ENCODE peak calls at places on chromosomes 6 and 20, in eight cellular contexts. A is NCI-H2081, Z is OCI-LY7, W is HTR-8/SVneo, N is HS-27A, M is AG09319, G is activated T-helper 1 cell treated with Interleukin-2 at 50 U/mL for 16 hours, B is NCI-H82. O is an unnamed sample.

GRCh38 chr6:63663147-63663877 is 27.7 kb downstream of the PHF3 start:
- DNase-seq in A (no peak), Z (no peak), W (peak; percentile 19), N (peak; percentile 8), M (no peak), G (no peak), B (no peak), O (no peak)

GRCh38 chr20:1665345-1665744 is 7.8 kb upstream of the SIRPG start:
- DNase-seq in A (no peak), Z (no peak), W (no peak), N (no peak), M (no peak), G (no peak), B (no peak), O (no peak)

GRCh38 chr6:20438462-20439070 is 36.9 kb downstream of the E2F3 start:
- DNase-seq in A (peak; percentile 57), Z (no peak), W (no peak), N (no peak), M (no peak), G (no peak), B (no peak), O (no peak)

GRCh38 chr6:38080889-38081288 is 261.4 kb downstream of the ZFAND3 start:
- DNase-seq in A (no peak), Z (no peak), W (no peak), N (no peak), M (peak; percentile 8), G (no peak), B (no peak), O (no peak)

GRCh38 chr6:34441526-34441925 is 15.7 kb upstream of the RPS10 start:
- DNase-seq in A (no peak), Z (peak; percentile 86), W (no peak), N (no peak), M (no peak), G (no peak), B (no peak), O (no peak)

GRCh38 chr6:44575644-44576043 is 188.1 kb downstream of the CDC5L start:
- DNase-seq in A (no peak), Z (no peak), W (no peak), N (no peak), M (no peak), G (no peak), B (no peak), O (no peak)

GRCh38 chr6:160534050-160534696 is 129.9 kb downstream of the LPA start:
- DNase-seq in A (peak; percentile 27), Z (peak; percentile 37), W (peak; percentile 38), N (peak; percentile 24), M (peak; percentile 14), G (peak; percentile 40), B (peak; percentile 70), O (no peak)

GRCh38 chr20:49680475-49680874 is 33.2 kb downstream of the B4GALT5 start:
- DNase-seq in A (no peak), Z (no peak), W (no peak), N (no peak), M (no peak), G (no peak), B (no peak), O (no peak)

GRCh38 chr6:30327232-30327746 is 562 bp downstream of the TRIM39 start:
- DNase-seq in A (no peak), Z (no peak), W (no peak), N (no peak), M (no peak), G (no peak), B (no peak), O (no peak)

GRCh38 chr6:124551711-124552233 is 410.5 kb upstream of the RNF217 start:
- DNase-seq in A (no peak), Z (no peak), W (no peak), N (no peak), M (no peak), G (no peak), B (no peak), O (no peak)

GRCh38 chr20:15191082-15191723 is 853.8 kb upstream of the FLRT3 start:
- DNase-seq in A (no peak), Z (no peak), W (no peak), N (no peak), M (no peak), G (no peak), B (no peak), O (no peak)

GRCh38 chr6:166957087-166957804 is 896 bp upstream of the RNASET2 start:
- DNase-seq in A (no peak), Z (peak; percentile 59), W (no peak), N (no peak), M (no peak), G (no peak), B (peak; percentile 29), O (no peak)

GRCh38 chr6:54112171-54112650 is 968 bp downstream of the MLIP start:
- DNase-seq in A (no peak), Z (no peak), W (no peak), N (no peak), M (no peak), G (no peak), B (no peak), O (no peak)

GRCh38 chr20:47086316-47086715 is 191.7 kb downstream of the EYA2 start:
- DNase-seq in A (no peak), Z (no peak), W (no peak), N (no peak), M (no peak), G (no peak), B (peak; percentile 49), O (no peak)

GRCh38 chr6:167538746-167539145 is 213.9 kb downstream of the TTLL2 start:
- DNase-seq in A (no peak), Z (no peak), W (no peak), N (no peak), M (no peak), G (no peak), B (no peak), O (no peak)

GRCh38 chr6:16519265-16520242 is 241.7 kb downstream of the ATXN1 start:
- DNase-seq in A (peak; percentile 50), Z (no peak), W (no peak), N (no peak), M (no peak), G (no peak), B (no peak), O (no peak)

GRCh38 chr6:18339599-18339998 is 47.6 kb upstream of the RNF144B start:
- DNase-seq in A (no peak), Z (no peak), W (no peak), N (no peak), M (no peak), G (no peak), B (no peak), O (no peak)

GRCh38 chr6:159989471-159989870 is 20.6 kb downstream of the IGF2R start:
- DNase-seq in A (no peak), Z (no peak), W (no peak), N (no peak), M (no peak), G (no peak), B (no peak), O (no peak)

GRCh38 chr20:64119301-64119680 is 11.9 kb upstream of the NPBWR2 start:
- DNase-seq in A (no peak), Z (no peak), W (no peak), N (no peak), M (no peak), G (no peak), B (no peak), O (no peak)

GRCh38 chr6:89970072-89970471 is 75.8 kb downstream of the GJA10 start:
- DNase-seq in A (no peak), Z (no peak), W (no peak), N (no peak), M (no peak), G (no peak), B (peak; percentile 29), O (no peak)

GRCh38 chr6:19382676-19383075 is 454.5 kb upstream of the ID4 start:
- DNase-seq in A (peak; percentile 8), Z (no peak), W (no peak), N (no peak), M (no peak), G (no peak), B (no peak), O (no peak)

GRCh38 chr20:23165964-23166363 is 79.8 kb upstream of the CD93 start:
- DNase-seq in A (no peak), Z (no peak), W (no peak), N (no peak), M (no peak), G (no peak), B (no peak), O (no peak)

GRCh38 chr6:165926378-165926777 is 241.3 kb downstream of the TBXT start:
- DNase-seq in A (no peak), Z (no peak), W (no peak), N (no peak), M (no peak), G (no peak), B (no peak), O (no peak)